ENCODE peak calls at places on chromosomes 7 and 10, in seven cellular contexts. Q is AG04450, K is GM10248, O is AG09319, L is BJ, W is cardiac fibroblast, N is pancreas. B is an unnamed sample.
A peak's percentile ranks its signal among the peaks of the same experiment; 100 is the strongest.

GRCh38 chr10:108911814-108912541 is 1011.3 kb downstream of the XPNPEP1 start:
- DNase-seq in O (no peak), N (peak; percentile 53), W (peak; percentile 37), L (no peak), K (peak; percentile 26), Q (peak; percentile 33), B (peak; percentile 78)

GRCh38 chr7:134435161-134435920 is 23.6 kb downstream of the AKR1B1 start:
- DNase-seq in Q (no peak), O (no peak), K (no peak), W (no peak), L (no peak), N (no peak), B (no peak)

GRCh38 chr10:3955493-3955892 is 170.5 kb upstream of the KLF6 start:
- DNase-seq in Q (no peak), O (no peak), W (peak; percentile 16), K (no peak), L (no peak), N (no peak), B (peak; percentile 16)

GRCh38 chr10:77165445-77166316 is 471.9 kb downstream of the KCNMA1 start:
- DNase-seq in Q (no peak), K (peak; percentile 27), L (no peak), W (peak; percentile 69), N (peak; percentile 23), O (no peak), B (peak; percentile 66)

GRCh38 chr7:24755541-24756416 is 1.5 kb downstream of the GSDME start:
- DNase-seq in Q (peak; percentile 21), O (no peak), L (no peak), N (no peak), W (no peak), K (peak; percentile 76), B (no peak)

GRCh38 chr10:112874982-112875381 is 75.1 kb upstream of the TCF7L2 start:
- DNase-seq in O (no peak), L (no peak), W (no peak), N (no peak), Q (no peak), K (no peak), B (no peak)

GRCh38 chr7:21617916-21618390 is 75.1 kb downstream of the DNAH11 start:
- DNase-seq in Q (no peak), N (peak; percentile 63), K (no peak), W (peak; percentile 52), L (peak; percentile 60), O (peak; percentile 14), B (no peak)

GRCh38 chr7:147540743-147541142 is 1049.8 kb upstream of the C7orf33 start:
- DNase-seq in K (no peak), O (no peak), Q (no peak), L (no peak), N (no peak), W (no peak), B (no peak)

GRCh38 chr10:97123713-97124112 is 62.0 kb downstream of the SLIT1 start:
- DNase-seq in K (no peak), Q (no peak), N (no peak), L (no peak), W (no peak), O (no peak), B (no peak)

GRCh38 chr7:134701272-134701671 is 54.6 kb downstream of the BPGM start:
- DNase-seq in L (no peak), W (peak; percentile 55), K (peak; percentile 29), O (no peak), N (no peak), Q (no peak), B (no peak)

GRCh38 chr7:100476903-100477870 is 1.8 kb downstream of the TSC22D4 start:
- DNase-seq in Q (no peak), W (no peak), K (no peak), O (no peak), L (no peak), N (no peak), B (no peak)

GRCh38 chr7:40680657-40681056 is 545.9 kb downstream of the SUGCT start:
- DNase-seq in O (no peak), W (peak; percentile 28), K (no peak), N (no peak), Q (no peak), L (no peak), B (peak; percentile 11)

GRCh38 chr10:28970231-28970630 is 292.9 kb downstream of the BAMBI start:
- DNase-seq in O (no peak), N (no peak), L (no peak), W (peak; percentile 78), K (no peak), Q (no peak), B (no peak)

GRCh38 chr7:22765609-22766008 is 38.6 kb downstream of the IL6 start:
- DNase-seq in N (no peak), O (no peak), L (no peak), Q (no peak), K (peak; percentile 41), W (no peak), B (no peak)

GRCh38 chr10:29254123-29255046 is 34.5 kb upstream of the LYZL1 start:
- DNase-seq in Q (no peak), K (no peak), W (peak; percentile 79), L (no peak), N (no peak), O (no peak), B (no peak)

GRCh38 chr7:15972767-15973362 is 286.4 kb upstream of the MEOX2 start:
- DNase-seq in O (no peak), L (no peak), Q (no peak), K (no peak), W (peak; percentile 68), N (no peak), B (no peak)

GRCh38 chr10:43390791-43391190 is 18.2 kb downstream of the HNRNPF start:
- DNase-seq in N (no peak), O (no peak), K (no peak), L (no peak), W (peak; percentile 68), Q (no peak), B (no peak)

GRCh38 chr10:29994833-29995232 is 64.6 kb downstream of the JCAD start:
- DNase-seq in L (no peak), O (no peak), K (no peak), Q (no peak), W (no peak), N (no peak), B (no peak)

GRCh38 chr10:335151-335800 is 200.0 kb downstream of the ZMYND11 start:
- DNase-seq in K (no peak), N (no peak), O (no peak), W (no peak), L (no peak), Q (no peak), B (no peak)

GRCh38 chr7:79293655-79294142 is 159.8 kb downstream of the MAGI2 start:
- DNase-seq in K (no peak), O (no peak), N (no peak), Q (no peak), W (no peak), L (no peak), B (no peak)

GRCh38 chr10:101014966-101015581 is 15.5 kb downstream of the LZTS2 start:
- DNase-seq in O (peak; percentile 44), W (peak; percentile 78), Q (peak; percentile 83), L (peak; percentile 42), K (no peak), N (no peak), B (no peak)

GRCh38 chr10:71840177-71840711 is 10.8 kb downstream of the PSAP start:
- DNase-seq in L (peak; percentile 89), O (peak; percentile 91), Q (peak; percentile 84), W (peak; percentile 98), N (peak; percentile 59), K (no peak), B (peak; percentile 77)

GRCh38 chr7:12820777-12821176 is 133.3 kb downstream of the ARL4A start:
- DNase-seq in Q (no peak), K (no peak), W (no peak), N (no peak), L (no peak), O (no peak), B (no peak)

DNA sequence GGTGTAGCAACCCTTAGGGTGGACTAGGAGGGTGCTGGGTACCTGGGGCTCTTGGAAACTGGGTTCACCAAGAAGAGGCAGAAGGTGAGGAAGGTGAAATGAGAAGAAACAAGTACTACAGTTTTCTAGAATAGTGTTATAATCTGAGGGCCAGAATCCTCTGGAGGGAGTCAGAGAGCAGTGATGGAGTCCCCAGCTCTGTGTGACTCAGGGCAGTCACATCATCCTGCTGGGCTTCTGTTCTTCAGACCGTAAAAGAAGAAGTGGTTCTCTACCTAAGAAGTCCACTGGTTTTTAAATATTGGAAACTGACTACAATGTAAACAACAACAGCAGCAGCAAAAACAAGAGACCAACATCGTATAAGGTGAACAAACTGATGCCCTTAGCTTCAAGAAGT is 197.3 kb downstream of the PRPF18 start:
- DNase-seq in O (no peak), K (peak; percentile 45), Q (no peak), N (no peak), L (no peak), W (peak; percentile 50), B (peak; percentile 36)
- TF ChIP-seq CTCF in O (no peak), K (peak; percentile 34), Q (peak; percentile 32), N (no peak), L (peak; percentile 54), W (no peak), B (no peak)

GRCh38 chr10:88898727-88899126 is 18.7 kb downstream of the STAMBPL1 start:
- DNase-seq in W (no peak), Q (no peak), K (no peak), O (no peak), L (no peak), N (no peak), B (no peak)
- TF ChIP-seq CTCF in W (no peak), Q (no peak), K (no peak), O (no peak), L (no peak), N (no peak), B (no peak)

DNA sequence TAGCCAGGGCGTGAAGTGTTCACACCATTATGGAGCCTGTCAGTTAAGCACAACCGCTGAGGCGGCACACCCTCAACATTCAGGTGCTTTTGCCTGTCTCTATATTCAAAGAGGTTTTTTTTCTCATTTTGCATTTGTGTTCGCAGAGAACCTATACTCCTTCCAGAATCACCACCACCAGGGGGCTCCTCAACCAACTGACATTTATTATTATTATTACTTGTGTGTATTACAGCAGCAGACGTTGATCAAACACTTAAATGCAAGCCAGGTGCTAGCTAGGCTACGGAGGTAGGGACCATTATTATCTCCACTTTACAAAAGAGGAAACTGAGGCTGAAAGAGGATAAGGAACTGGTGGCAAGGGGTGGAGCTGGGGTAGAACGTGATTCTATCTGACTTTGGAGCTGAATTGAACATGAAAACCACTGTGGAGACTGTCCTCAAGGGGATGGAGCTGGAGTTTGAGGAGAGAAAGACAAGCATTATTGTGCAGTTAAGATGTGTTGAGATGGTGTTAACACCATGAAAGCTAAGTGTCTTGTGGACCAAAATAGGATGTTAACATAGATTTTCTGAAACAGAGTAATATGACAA is 133.8 kb upstream of the PLXNA4 start:
- DNase-seq in N (peak; percentile 20), O (no peak), Q (peak; percentile 4), W (peak; percentile 61), K (no peak), L (no peak), B (peak; percentile 53)
- TF ChIP-seq CTCF in N (no peak), O (peak; percentile 56), Q (peak; percentile 68), W (peak; percentile 54), K (peak; percentile 16), L (peak; percentile 62), B (peak; percentile 70)

DNA sequence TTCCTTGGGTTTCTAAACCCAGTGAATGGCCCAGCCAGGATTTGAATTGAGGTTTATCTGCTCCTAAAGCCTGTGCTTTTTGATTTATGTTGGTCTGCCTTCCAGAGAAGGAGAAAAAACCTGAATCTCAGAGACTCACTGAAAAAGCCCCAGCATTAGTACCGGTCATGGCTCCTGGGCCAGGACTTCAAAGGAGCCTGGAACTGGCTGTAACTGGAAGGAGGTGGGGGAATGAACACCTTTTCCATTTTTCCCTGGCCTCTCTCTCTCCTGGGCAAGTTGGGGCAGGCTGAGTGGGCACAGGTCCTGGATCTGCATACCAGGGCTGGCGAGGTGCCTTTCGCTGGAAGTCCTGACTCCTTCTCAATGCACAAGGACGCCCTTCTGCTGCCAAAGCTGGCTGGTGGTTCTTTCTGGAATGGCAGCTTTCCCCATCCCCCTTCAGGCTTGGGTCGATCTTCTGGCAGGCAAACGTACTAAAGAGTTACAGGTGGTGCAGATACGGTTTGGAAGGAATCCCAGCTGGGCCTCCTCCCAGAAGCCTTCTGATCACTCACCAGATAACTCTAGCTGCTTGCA is 268.2 kb downstream of the PTEN start:
- DNase-seq in N (peak; percentile 83), K (no peak), Q (no peak), O (peak; percentile 35), W (no peak), L (peak; percentile 25), B (no peak)
- TF ChIP-seq CTCF in N (peak; percentile 19), K (no peak), Q (no peak), O (no peak), W (no peak), L (peak; percentile 11), B (no peak)